ENCODE peak calls at places on chromosome 16, in six cellular contexts. O is neuronal stem cell; G is posterior vena cava; H is cardiac fibroblast; E is CD4-positive, CD25-positive, alpha-beta regulatory T cell; X is HT-29. P is an unnamed sample.

GRCh38 chr16:1825864-1826690 is 548 bp downstream of the HAGH start:
- DNase-seq in O (no peak), G (peak), H (no peak), E (peak), X (peak), P (peak)

GRCh38 chr16:70391881-70392481 is 45.3 kb downstream of the DDX19A start:
- DNase-seq in O (no peak), G (peak), H (peak), E (no peak), X (no peak), P (no peak)

GRCh38 chr16:72241930-72242329 is 70.0 kb upstream of the PMFBP1 start:
- DNase-seq in O (peak), G (no peak), H (peak), E (no peak), X (peak), P (peak)

GRCh38 chr16:85055503-85056210 is 28.1 kb downstream of the KIAA0513 start:
- DNase-seq in O (no peak), G (peak), H (peak), E (peak), X (no peak), P (peak)

GRCh38 chr16:11036868-11037410 is 92.6 kb downstream of the CLEC16A start:
- DNase-seq in O (no peak), G (no peak), H (no peak), E (no peak), X (no peak), P (no peak)

GRCh38 chr16:86562356-86562755 is 4.3 kb upstream of the FOXC2 start:
- DNase-seq in O (no peak), G (no peak), H (no peak), E (no peak), X (no peak), P (no peak)

GRCh38 chr16:21071741-21072140 is 78.9 kb downstream of the DNAH3 start:
- DNase-seq in O (no peak), G (no peak), H (no peak), E (no peak), X (no peak), P (no peak)

GRCh38 chr16:57810197-57811024 is 8.1 kb upstream of the KIFC3 start:
- DNase-seq in O (no peak), G (peak), H (peak), E (peak), X (peak), P (peak)

GRCh38 chr16:80887062-80887461 is 82.7 kb upstream of the CDYL2 start:
- DNase-seq in O (no peak), G (no peak), H (no peak), E (no peak), X (peak), P (no peak)

GRCh38 chr16:75550211-75550662 is 5.8 kb downstream of the TMEM231 start:
- DNase-seq in O (no peak), G (no peak), H (peak), E (no peak), X (peak), P (peak)

GRCh38 chr16:68252383-68252782 is 7.2 kb downstream of the PLA2G15 start:
- DNase-seq in O (no peak), G (no peak), H (no peak), E (no peak), X (no peak), P (no peak)

GRCh38 chr16:63458842-63459241 is 1422.6 kb upstream of the CDH8 start:
- DNase-seq in O (no peak), G (no peak), H (no peak), E (no peak), X (no peak), P (no peak)

GRCh38 chr16:24667244-24667764 is 62.1 kb upstream of the TNRC6A start:
- DNase-seq in O (no peak), G (no peak), H (no peak), E (no peak), X (no peak), P (no peak)

GRCh38 chr16:6958184-6958583 is 374.5 kb upstream of the RBFOX1 start:
- DNase-seq in O (no peak), G (no peak), H (no peak), E (no peak), X (no peak), P (no peak)

GRCh38 chr16:66618588-66618987 is 14.1 kb downstream of the CMTM3 start:
- DNase-seq in O (no peak), G (peak), H (peak), E (no peak), X (no peak), P (no peak)

GRCh38 chr16:9062301-9062700 is 29.1 kb upstream of the HAPSTR1 start:
- DNase-seq in O (no peak), G (no peak), H (no peak), E (no peak), X (no peak), P (no peak)

GRCh38 chr16:83806721-83807120 is 1.1 kb upstream of the HSBP1 start:
- DNase-seq in O (no peak), G (no peak), H (no peak), E (no peak), X (no peak), P (no peak)